ENCODE peak calls at places on chromosomes 6 and 20, in five cellular contexts. T is ascending aorta, G is fibroblast of the aortic adventitia, Y is IMR-90, X is GM23248. I is an unnamed sample.

GRCh38 chr20:55535366-55535765 is 470.0 kb downstream of the CBLN4 start:
- DNase-seq in T (no peak), G (no peak), Y (no peak), X (no peak), I (no peak)

GRCh38 chr6:42545226-42545773 is 18.5 kb upstream of the UBR2 start:
- DNase-seq in T (no peak), G (no peak), Y (no peak), X (no peak), I (no peak)

GRCh38 chr6:106490030-106490429 is 129.5 kb downstream of the CRYBG1 start:
- DNase-seq in T (no peak), G (no peak), Y (no peak), X (no peak), I (no peak)

GRCh38 chr6:32081676-32082075 is 27.5 kb downstream of the TNXB start:
- DNase-seq in T (no peak), G (no peak), Y (no peak), X (peak), I (no peak)

GRCh38 chr6:2876210-2877056 is 26.7 kb downstream of the SERPINB9 start:
- DNase-seq in T (peak), G (peak), Y (peak), X (peak), I (peak)

GRCh38 chr6:139882977-139883728 is 508.7 kb upstream of the CITED2 start:
- DNase-seq in T (no peak), G (peak), Y (peak), X (peak), I (peak)

GRCh38 chr6:100209323-100210137 is 215.5 kb upstream of the MCHR2 start:
- DNase-seq in T (no peak), G (peak), Y (peak), X (peak), I (peak)

GRCh38 chr6:153727910-153728309 is 311.1 kb upstream of the OPRM1 start:
- DNase-seq in T (no peak), G (no peak), Y (no peak), X (peak), I (peak)

GRCh38 chr20:18839507-18840247 is 26.1 kb downstream of the SCP2D1 start:
- DNase-seq in T (no peak), G (no peak), Y (no peak), X (no peak), I (no peak)

GRCh38 chr20:6051505-6051904 is 2.4 kb downstream of the LRRN4 start:
- DNase-seq in T (no peak), G (peak), Y (peak), X (peak), I (peak)

GRCh38 chr6:14676084-14676483 is 558.5 kb downstream of the CD83 start:
- DNase-seq in T (no peak), G (peak), Y (peak), X (peak), I (peak)

GRCh38 chr20:51456511-51457280 is 85.8 kb downstream of the NFATC2 start:
- DNase-seq in T (peak), G (peak), Y (peak), X (peak), I (peak)

GRCh38 chr6:142416179-142416578 is 114.4 kb downstream of the ADGRG6 start:
- DNase-seq in T (no peak), G (peak), Y (peak), X (peak), I (peak)

GRCh38 chr6:43386492-43386891 is 17.0 kb upstream of the ZNF318 start:
- DNase-seq in T (no peak), G (peak), Y (peak), X (no peak), I (no peak)

GRCh38 chr20:61936701-61937131 is 129.0 kb downstream of the TAF4 start:
- DNase-seq in T (no peak), G (no peak), Y (no peak), X (no peak), I (no peak)

GRCh38 chr20:47418061-47418616 is 61.6 kb upstream of the ZMYND8 start:
- DNase-seq in T (no peak), G (no peak), Y (no peak), X (no peak), I (no peak)

GRCh38 chr20:47417245-47418060 is 61.0 kb upstream of the ZMYND8 start:
- DNase-seq in T (no peak), G (no peak), Y (no peak), X (no peak), I (no peak)

GRCh38 chr20:47412073-47412472 is 55.6 kb upstream of the ZMYND8 start:
- DNase-seq in T (no peak), G (no peak), Y (no peak), X (no peak), I (no peak)

GRCh38 chr20:47411161-47411560 is 54.7 kb upstream of the ZMYND8 start:
- DNase-seq in T (no peak), G (no peak), Y (no peak), X (peak), I (no peak)

DNA sequence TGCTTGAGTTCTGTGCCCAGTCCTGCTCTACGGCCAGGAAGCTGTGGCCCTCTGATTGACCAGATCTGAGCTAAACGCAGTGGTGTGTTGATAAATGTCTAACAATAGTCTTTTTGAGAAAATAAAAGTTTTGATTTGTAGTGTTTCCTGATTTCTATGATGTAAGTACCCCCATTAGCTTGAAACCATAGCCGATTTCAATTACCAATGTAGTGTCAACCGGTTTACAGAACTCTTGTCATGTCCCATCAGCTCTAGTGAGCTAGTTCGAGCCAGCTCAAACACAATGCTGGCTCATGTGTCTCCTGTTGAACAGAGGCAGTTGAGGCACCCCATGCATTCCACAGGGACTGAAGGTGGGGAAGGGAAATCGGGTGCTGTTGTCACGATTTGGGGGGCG is 56.7 kb upstream of the ZMYND8 start:
- DNase-seq in T (no peak), G (no peak), Y (no peak), X (no peak), I (no peak)
- H3K4me3 ChIP-seq in T (no peak), G (no peak), Y (no peak), X (no peak), I (no peak)

GRCh38 chr6:35780719-35781118 is at the start of gene CLPSL1:
- DNase-seq in T (no peak), G (no peak), Y (no peak), X (no peak), I (no peak)
- H3K4me3 ChIP-seq in T (no peak), G (no peak), Y (no peak), X (no peak), I (no peak)

GRCh38 chr6:38686270-38687042 is 16.5 kb downstream of the GLO1 start:
- DNase-seq in T (no peak), G (no peak), Y (peak), X (no peak), I (peak)

GRCh38 chr6:38684904-38685303 is 18.0 kb downstream of the GLO1 start:
- DNase-seq in T (no peak), G (no peak), Y (no peak), X (no peak), I (no peak)

GRCh38 chr6:38687043-38687353 is 15.9 kb downstream of the GLO1 start:
- DNase-seq in T (no peak), G (no peak), Y (no peak), X (no peak), I (no peak)

GRCh38 chr6:38688579-38689087 is 14.3 kb downstream of the GLO1 start:
- DNase-seq in T (no peak), G (no peak), Y (no peak), X (no peak), I (no peak)

GRCh38 chr6:38687549-38687948 is 15.4 kb downstream of the GLO1 start:
- DNase-seq in T (no peak), G (no peak), Y (no peak), X (no peak), I (no peak)
- H3K4me3 ChIP-seq in T (no peak), G (no peak), Y (no peak), X (no peak), I (no peak)

DNA sequence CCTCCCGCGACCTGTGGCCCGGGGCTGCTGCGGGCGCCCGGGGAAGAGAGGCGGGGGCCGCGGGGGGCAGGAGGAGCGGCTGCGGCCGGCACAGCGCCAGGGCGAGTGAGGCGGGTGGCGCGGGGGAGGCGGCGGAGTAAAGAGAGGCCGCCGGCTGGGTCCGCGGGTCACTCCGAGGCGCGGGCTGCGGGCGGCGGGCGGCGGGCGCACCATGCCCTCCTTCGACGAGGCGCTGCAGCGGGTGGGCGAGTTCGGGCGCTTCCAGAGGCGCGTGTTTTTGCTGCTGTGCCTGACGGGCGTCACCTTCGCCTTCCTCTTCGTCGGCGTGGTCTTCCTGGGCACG is at the start of gene SLC22A3:
- DNase-seq in T (no peak), G (no peak), Y (no peak), X (no peak), I (peak)
- H3K4me3 ChIP-seq in T (peak), G (peak), Y (peak), X (peak), I (peak)

DNA sequence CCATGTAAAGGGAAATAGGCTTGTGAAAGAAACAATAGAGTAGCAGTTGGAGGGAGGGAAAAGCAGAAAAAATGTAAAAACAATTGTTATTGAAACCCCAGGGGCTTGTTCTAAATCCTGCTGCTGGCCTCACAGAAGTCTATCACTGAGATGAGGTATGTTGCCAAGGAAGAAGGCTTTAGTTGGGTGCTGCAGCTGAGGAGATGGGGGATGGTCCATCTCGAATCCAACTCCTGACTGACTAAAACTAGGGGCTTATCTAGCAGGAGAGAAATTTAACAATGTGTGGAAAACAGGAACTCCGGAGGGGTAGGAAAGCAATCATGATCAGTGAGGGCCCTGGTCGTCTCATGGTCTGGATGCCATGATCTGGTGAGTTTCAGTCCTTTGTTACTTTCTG is 225.0 kb upstream of the EXOC2 start:
- DNase-seq in T (no peak), G (no peak), Y (no peak), X (no peak), I (no peak)
- H3K4me3 ChIP-seq in T (no peak), G (no peak), Y (no peak), X (no peak), I (no peak)